ENCODE peak calls at places on chromosome 4, in five cellular contexts. One of them, this sample, is unnamed.

GRCh38 chr4:139301821-139302611 is at the start of gene NDUFC1:
- DNase-seq in neural progenitor cell: peak; percentile 72
- DNase-seq in K562: peak; percentile 69
- DNase-seq in GM12878: peak; percentile 41
- DNase-seq in endothelial cell of umbilical vein: peak; percentile 65
- DNase-seq in this sample: peak; percentile 69

GRCh38 chr4:115274545-115274944 is 161.1 kb upstream of the NDST4 start:
- DNase-seq in neural progenitor cell: no peak
- DNase-seq in K562: no peak
- DNase-seq in GM12878: no peak
- DNase-seq in endothelial cell of umbilical vein: no peak
- DNase-seq in this sample: no peak

GRCh38 chr4:100076753-100077152 is 113.5 kb downstream of the DDIT4L start:
- DNase-seq in neural progenitor cell: no peak
- DNase-seq in K562: no peak
- DNase-seq in GM12878: no peak
- DNase-seq in endothelial cell of umbilical vein: no peak
- DNase-seq in this sample: no peak

GRCh38 chr4:86685401-86685800 is 91.3 kb downstream of the PTPN13 start:
- DNase-seq in neural progenitor cell: no peak
- DNase-seq in K562: no peak
- DNase-seq in GM12878: no peak
- DNase-seq in endothelial cell of umbilical vein: peak; percentile 56
- DNase-seq in this sample: no peak

GRCh38 chr4:156798438-156798837 is 173.2 kb downstream of the PDGFC start:
- DNase-seq in neural progenitor cell: no peak
- DNase-seq in K562: no peak
- DNase-seq in GM12878: no peak
- DNase-seq in endothelial cell of umbilical vein: no peak
- DNase-seq in this sample: no peak

GRCh38 chr4:20254517-20255250 is 3.0 kb downstream of the SLIT2 start:
- DNase-seq in neural progenitor cell: peak; percentile 75
- DNase-seq in K562: no peak
- DNase-seq in GM12878: no peak
- DNase-seq in endothelial cell of umbilical vein: peak; percentile 57
- DNase-seq in this sample: no peak

GRCh38 chr4:129839687-129840086 is 743.7 kb downstream of the C4orf33 start:
- DNase-seq in neural progenitor cell: no peak
- DNase-seq in K562: no peak
- DNase-seq in GM12878: no peak
- DNase-seq in endothelial cell of umbilical vein: no peak
- DNase-seq in this sample: no peak

GRCh38 chr4:37370052-37370451 is 125.5 kb downstream of the NWD2 start:
- DNase-seq in neural progenitor cell: no peak
- DNase-seq in K562: no peak
- DNase-seq in GM12878: no peak
- DNase-seq in endothelial cell of umbilical vein: no peak
- DNase-seq in this sample: no peak

GRCh38 chr4:5785806-5786680 is 75.0 kb downstream of the EVC start:
- DNase-seq in neural progenitor cell: no peak
- DNase-seq in K562: no peak
- DNase-seq in GM12878: no peak
- DNase-seq in endothelial cell of umbilical vein: peak; percentile 56
- DNase-seq in this sample: no peak

GRCh38 chr4:17613761-17614415 is 553 bp upstream of the MED28 start:
- DNase-seq in neural progenitor cell: peak; percentile 36
- DNase-seq in K562: no peak
- DNase-seq in GM12878: no peak
- DNase-seq in endothelial cell of umbilical vein: no peak
- DNase-seq in this sample: peak; percentile 27

GRCh38 chr4:153257151-153257620 is 52.9 kb downstream of the TRIM2 start:
- DNase-seq in neural progenitor cell: peak; percentile 85
- DNase-seq in K562: peak; percentile 12
- DNase-seq in GM12878: no peak
- DNase-seq in endothelial cell of umbilical vein: peak; percentile 48
- DNase-seq in this sample: no peak

GRCh38 chr4:105140684-105141490 is 5.8 kb upstream of the TET2 start:
- DNase-seq in neural progenitor cell: peak; percentile 43
- DNase-seq in K562: peak; percentile 66
- DNase-seq in GM12878: no peak
- DNase-seq in endothelial cell of umbilical vein: peak; percentile 50
- DNase-seq in this sample: peak; percentile 9

GRCh38 chr4:154526151-154526550 is 24.0 kb downstream of the PLRG1 start:
- DNase-seq in neural progenitor cell: no peak
- DNase-seq in K562: no peak
- DNase-seq in GM12878: no peak
- DNase-seq in endothelial cell of umbilical vein: no peak
- DNase-seq in this sample: no peak

GRCh38 chr4:36841583-36842326 is 402.8 kb upstream of the NWD2 start:
- DNase-seq in neural progenitor cell: no peak
- DNase-seq in K562: no peak
- DNase-seq in GM12878: peak; percentile 35
- DNase-seq in endothelial cell of umbilical vein: no peak
- DNase-seq in this sample: no peak

GRCh38 chr4:183700407-183700806 is 41.3 kb downstream of the TRAPPC11 start:
- DNase-seq in neural progenitor cell: no peak
- DNase-seq in K562: no peak
- DNase-seq in GM12878: no peak
- DNase-seq in endothelial cell of umbilical vein: no peak
- DNase-seq in this sample: no peak

GRCh38 chr4:6446538-6447451 is 25.6 kb downstream of the PPP2R2C start:
- DNase-seq in neural progenitor cell: peak; percentile 51
- DNase-seq in K562: no peak
- DNase-seq in GM12878: no peak
- DNase-seq in endothelial cell of umbilical vein: no peak
- DNase-seq in this sample: no peak

GRCh38 chr4:158859661-158860060 is 90.8 kb downstream of the FNIP2 start:
- DNase-seq in neural progenitor cell: no peak
- DNase-seq in K562: no peak
- DNase-seq in GM12878: no peak
- DNase-seq in endothelial cell of umbilical vein: no peak
- DNase-seq in this sample: no peak

GRCh38 chr4:99180367-99181169 is 36.5 kb upstream of the ADH4 start:
- DNase-seq in neural progenitor cell: no peak
- DNase-seq in K562: no peak
- DNase-seq in GM12878: no peak
- DNase-seq in endothelial cell of umbilical vein: no peak
- DNase-seq in this sample: no peak

GRCh38 chr4:11635336-11635735 is 206.6 kb upstream of the HS3ST1 start:
- DNase-seq in neural progenitor cell: no peak
- DNase-seq in K562: no peak
- DNase-seq in GM12878: no peak
- DNase-seq in endothelial cell of umbilical vein: no peak
- DNase-seq in this sample: no peak

GRCh38 chr4:112060212-112060611 is 85.0 kb upstream of the FAM241A start:
- DNase-seq in neural progenitor cell: peak; percentile 52
- DNase-seq in K562: peak; percentile 22
- DNase-seq in GM12878: no peak
- DNase-seq in endothelial cell of umbilical vein: peak; percentile 59
- DNase-seq in this sample: no peak

GRCh38 chr4:55722132-55722531 is 86.0 kb upstream of the NMU start:
- DNase-seq in neural progenitor cell: no peak
- DNase-seq in K562: no peak
- DNase-seq in GM12878: no peak
- DNase-seq in endothelial cell of umbilical vein: no peak
- DNase-seq in this sample: no peak

GRCh38 chr4:77861500-77861899 is 1.1 kb upstream of the MRPL1 start:
- DNase-seq in neural progenitor cell: no peak
- DNase-seq in K562: no peak
- DNase-seq in GM12878: no peak
- DNase-seq in endothelial cell of umbilical vein: no peak
- DNase-seq in this sample: no peak

GRCh38 chr4:87732033-87732770 is 67.2 kb upstream of the IBSP start:
- DNase-seq in neural progenitor cell: no peak
- DNase-seq in K562: no peak
- DNase-seq in GM12878: no peak
- DNase-seq in endothelial cell of umbilical vein: no peak
- DNase-seq in this sample: no peak

GRCh38 chr4:21083413-21083812 is 383.2 kb downstream of the PACRGL start:
- DNase-seq in neural progenitor cell: peak; percentile 20
- DNase-seq in K562: no peak
- DNase-seq in GM12878: no peak
- DNase-seq in endothelial cell of umbilical vein: no peak
- DNase-seq in this sample: no peak

DNA sequence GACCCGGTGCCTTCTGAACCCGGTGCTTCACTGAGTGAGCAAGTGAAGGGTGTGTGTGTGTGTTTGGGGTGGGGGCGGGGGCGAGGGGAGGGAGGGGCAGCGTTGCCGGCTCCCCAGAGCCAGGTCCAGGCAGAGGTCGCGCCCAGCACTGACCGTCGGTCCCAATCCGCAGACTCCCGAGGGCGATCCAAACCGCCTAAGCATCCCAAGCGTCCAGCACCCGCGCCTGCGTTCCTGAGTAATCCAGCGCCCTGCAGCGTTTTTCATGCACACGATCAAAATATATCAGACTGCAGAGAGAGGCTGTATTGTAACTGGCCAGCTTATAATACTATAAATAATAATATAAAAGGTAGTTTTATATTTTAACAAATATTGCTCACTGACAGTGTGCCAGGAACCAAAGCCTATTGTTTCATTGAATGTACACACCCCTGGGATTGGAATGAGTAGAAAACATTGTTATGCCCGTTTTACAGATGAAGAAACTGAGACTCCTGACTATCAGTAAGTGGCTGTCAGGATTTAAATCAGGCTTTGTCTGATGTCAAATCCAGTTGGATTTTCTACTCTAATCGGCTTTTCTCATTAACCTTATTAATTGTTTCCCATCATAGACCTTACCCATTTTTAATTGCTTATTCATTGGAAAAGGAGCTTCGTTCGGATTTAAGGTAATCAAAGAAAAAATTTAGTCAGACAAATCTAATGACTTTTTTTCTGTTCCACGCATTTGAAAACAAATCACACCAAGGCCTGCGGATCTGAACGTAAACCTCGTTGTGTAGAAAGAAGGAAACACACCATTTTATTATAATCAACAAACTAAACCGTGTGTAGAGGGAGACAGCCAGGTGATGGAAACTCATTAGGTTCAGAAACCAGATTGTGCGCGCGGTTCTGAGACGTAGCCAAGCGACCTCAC is 4.0 kb upstream of the NKX3-2 start:
- DNase-seq in neural progenitor cell: peak; percentile 55
- DNase-seq in K562: no peak
- DNase-seq in GM12878: no peak
- DNase-seq in endothelial cell of umbilical vein: no peak
- DNase-seq in this sample: no peak
- TF ChIP-seq EZH2 in neural progenitor cell: no peak
- TF ChIP-seq EZH2 in K562: no peak
- TF ChIP-seq EZH2 in GM12878: peak; percentile 29
- TF ChIP-seq EZH2 in endothelial cell of umbilical vein: no peak
- TF ChIP-seq EZH2 in this sample: no peak

GRCh38 chr4:175811171-175811570 is 893 bp downstream of the GPM6A start:
- DNase-seq in neural progenitor cell: no peak
- DNase-seq in K562: no peak
- DNase-seq in GM12878: no peak
- DNase-seq in endothelial cell of umbilical vein: no peak
- DNase-seq in this sample: no peak

GRCh38 chr4:175810360-175810759 is 1.7 kb downstream of the GPM6A start:
- DNase-seq in neural progenitor cell: no peak
- DNase-seq in K562: no peak
- DNase-seq in GM12878: no peak
- DNase-seq in endothelial cell of umbilical vein: no peak
- DNase-seq in this sample: no peak

GRCh38 chr4:175813841-175814240 is 1.8 kb upstream of the GPM6A start:
- DNase-seq in neural progenitor cell: no peak
- DNase-seq in K562: no peak
- DNase-seq in GM12878: no peak
- DNase-seq in endothelial cell of umbilical vein: no peak
- DNase-seq in this sample: no peak

GRCh38 chr4:175807596-175807995 is 4.5 kb downstream of the GPM6A start:
- DNase-seq in neural progenitor cell: no peak
- DNase-seq in K562: no peak
- DNase-seq in GM12878: no peak
- DNase-seq in endothelial cell of umbilical vein: no peak
- DNase-seq in this sample: no peak

GRCh38 chr4:175813126-175813715 is 1.2 kb upstream of the GPM6A start:
- DNase-seq in neural progenitor cell: no peak
- DNase-seq in K562: no peak
- DNase-seq in GM12878: no peak
- DNase-seq in endothelial cell of umbilical vein: no peak
- DNase-seq in this sample: no peak
- TF ChIP-seq EZH2 in neural progenitor cell: no peak
- TF ChIP-seq EZH2 in K562: no peak
- TF ChIP-seq EZH2 in GM12878: no peak
- TF ChIP-seq EZH2 in endothelial cell of umbilical vein: no peak
- TF ChIP-seq EZH2 in this sample: no peak

DNA sequence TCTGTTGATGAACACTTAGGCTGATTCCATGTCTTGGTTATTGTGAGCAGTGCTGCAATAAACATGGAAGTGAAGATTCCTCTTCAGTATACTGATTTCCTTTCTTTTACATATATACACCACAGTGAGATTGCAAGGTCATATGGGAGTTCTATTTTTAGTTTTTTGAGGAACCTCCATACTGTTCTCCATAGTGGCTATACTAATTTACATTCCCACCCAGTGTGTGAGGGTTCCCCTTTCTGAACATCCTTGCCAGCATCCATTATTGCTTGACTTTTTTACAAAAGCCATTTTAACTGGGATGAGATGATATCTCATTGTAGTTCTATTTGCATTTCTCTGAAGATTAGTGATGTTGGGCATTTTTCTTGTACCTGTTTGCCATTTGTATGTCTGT is 80.5 kb upstream of the GALNT7 start:
- DNase-seq in neural progenitor cell: no peak
- DNase-seq in K562: no peak
- DNase-seq in GM12878: no peak
- DNase-seq in endothelial cell of umbilical vein: no peak
- DNase-seq in this sample: no peak
- TF ChIP-seq EZH2 in neural progenitor cell: no peak
- TF ChIP-seq EZH2 in K562: no peak
- TF ChIP-seq EZH2 in GM12878: no peak
- TF ChIP-seq EZH2 in endothelial cell of umbilical vein: no peak
- TF ChIP-seq EZH2 in this sample: no peak

DNA sequence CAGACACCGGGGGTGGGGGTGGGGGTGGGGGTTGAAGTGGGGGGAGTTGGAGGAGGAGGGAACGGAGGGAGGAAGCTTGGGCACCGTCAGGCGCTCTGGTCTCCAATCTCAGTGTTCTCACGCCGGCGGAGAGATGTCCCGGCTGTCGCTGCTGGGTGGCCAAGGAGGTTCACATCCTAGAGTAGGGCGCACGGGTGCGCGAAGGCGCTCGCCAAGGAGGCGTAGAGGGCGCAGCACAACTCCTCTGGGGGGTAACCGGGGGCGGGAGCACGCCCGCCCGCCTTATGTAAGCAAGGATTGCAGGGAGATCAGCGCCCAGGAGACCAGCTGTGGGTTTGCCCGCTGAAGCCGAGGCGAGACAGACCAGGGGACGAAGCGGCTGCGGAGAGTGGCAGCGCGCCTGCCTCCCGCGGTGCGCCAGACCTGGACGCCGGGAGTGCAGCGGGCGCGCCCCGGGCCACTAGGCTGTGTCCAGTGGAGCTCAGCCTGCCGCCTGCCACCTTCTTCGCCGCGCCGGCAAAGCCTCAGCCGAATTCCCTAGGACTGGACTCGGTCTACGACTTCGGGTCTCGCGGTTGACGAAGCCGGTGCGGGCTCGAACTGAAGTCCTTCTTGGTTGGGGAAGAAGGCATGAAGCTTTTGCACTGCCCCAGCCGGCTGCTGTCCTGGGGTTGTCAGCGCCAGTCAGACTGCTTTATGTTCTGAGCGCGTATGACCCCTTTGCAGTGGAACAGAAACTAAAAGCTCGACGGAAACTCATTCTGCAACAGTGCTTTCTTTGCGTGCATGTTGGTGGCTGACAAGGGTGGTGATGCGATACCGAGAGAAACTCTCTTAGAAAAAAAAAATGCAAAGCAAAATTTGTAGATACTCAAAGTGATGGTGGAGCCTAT is 719 bp upstream of the UNC5C start:
- DNase-seq in neural progenitor cell: peak; percentile 70
- DNase-seq in K562: no peak
- DNase-seq in GM12878: peak; percentile 38
- DNase-seq in endothelial cell of umbilical vein: peak; percentile 41
- DNase-seq in this sample: no peak
- TF ChIP-seq EZH2 in neural progenitor cell: peak; percentile 36
- TF ChIP-seq EZH2 in K562: no peak
- TF ChIP-seq EZH2 in GM12878: no peak
- TF ChIP-seq EZH2 in endothelial cell of umbilical vein: peak; percentile 28
- TF ChIP-seq EZH2 in this sample: no peak

This sample was measured in DND-41.